ENCODE peak calls at places on chromosome 21, in nine cellular contexts. T is T-helper 9 cell; P is aorta; V is activated naive CD8-positive, alpha-beta T cell treated with anti-CD3 and anti-CD28 coated beads, Interleukin-2, amount 50 U/mL, for 24 hours; N is iris pigment epithelial cell; F is NCI-H2081; C is activated CD4-positive, alpha-beta T cell treated with anti-CD3 and anti-CD28 coated beads, Interleukin-2, amount 50 U/mL, for 1 hour; E is fibroblast of pulmonary artery; O is HCT116. I is an unnamed sample.

GRCh38 chr21:15293251-15293650 is 228.5 kb upstream of the NRIP1 start:
- DNase-seq in T (no peak), P (no peak), V (no peak), N (peak), F (no peak), C (no peak), E (peak), O (peak), I (no peak)

GRCh38 chr21:44834951-44835646 is 17.2 kb upstream of the SUMO3 start:
- DNase-seq in T (no peak), P (peak), V (no peak), N (no peak), F (no peak), C (no peak), E (no peak), O (no peak), I (no peak)

GRCh38 chr21:40783404-40783803 is 63.6 kb downstream of the DSCAM start:
- DNase-seq in T (no peak), P (no peak), V (no peak), N (no peak), F (no peak), C (no peak), E (no peak), O (no peak), I (no peak)

GRCh38 chr21:33754493-33754892 is 112.2 kb downstream of the ITSN1 start:
- DNase-seq in T (no peak), P (no peak), V (no peak), N (no peak), F (no peak), C (no peak), E (no peak), O (no peak), I (no peak)

GRCh38 chr21:43794311-43794710 is 4.9 kb downstream of the RRP1 start:
- DNase-seq in T (no peak), P (no peak), V (no peak), N (no peak), F (no peak), C (no peak), E (no peak), O (no peak), I (no peak)

GRCh38 chr21:17925900-17926299 is 106.7 kb upstream of the C21orf91 start:
- DNase-seq in T (no peak), P (no peak), V (no peak), N (peak), F (no peak), C (no peak), E (peak), O (no peak), I (no peak)

GRCh38 chr21:28252923-28253322 is 739.8 kb downstream of the LTN1 start:
- DNase-seq in T (no peak), P (no peak), V (no peak), N (no peak), F (no peak), C (no peak), E (no peak), O (no peak), I (no peak)

GRCh38 chr21:26941436-26941835 is 25.5 kb downstream of the ADAMTS5 start:
- DNase-seq in T (no peak), P (no peak), V (no peak), N (peak), F (no peak), C (no peak), E (no peak), O (no peak), I (no peak)

GRCh38 chr21:40845621-40846020 is 1.3 kb downstream of the DSCAM start:
- DNase-seq in T (no peak), P (no peak), V (no peak), N (no peak), F (peak), C (no peak), E (no peak), O (no peak), I (no peak)

GRCh38 chr21:45102391-45102932 is 28.1 kb downstream of the ADARB1 start:
- DNase-seq in T (no peak), P (no peak), V (no peak), N (peak), F (no peak), C (no peak), E (peak), O (peak), I (no peak)

GRCh38 chr21:46183910-46184624 is at the start of gene SPATC1L:
- DNase-seq in T (no peak), P (peak), V (peak), N (peak), F (no peak), C (peak), E (peak), O (no peak), I (peak)

GRCh38 chr21:35428489-35428888 is 379.4 kb upstream of the RUNX1 start:
- DNase-seq in T (no peak), P (no peak), V (peak), N (peak), F (no peak), C (peak), E (peak), O (no peak), I (peak)

GRCh38 chr21:35521293-35521692 is 472.2 kb upstream of the RUNX1 start:
- DNase-seq in T (no peak), P (no peak), V (no peak), N (no peak), F (no peak), C (no peak), E (no peak), O (no peak), I (peak)

GRCh38 chr21:36218691-36219090 is 62.1 kb downstream of the DOP1B start:
- DNase-seq in T (no peak), P (peak), V (no peak), N (no peak), F (no peak), C (no peak), E (no peak), O (no peak), I (no peak)

GRCh38 chr21:29673096-29673610 is 266.6 kb downstream of the GRIK1 start:
- DNase-seq in T (no peak), P (no peak), V (no peak), N (no peak), F (no peak), C (no peak), E (no peak), O (no peak), I (no peak)

GRCh38 chr21:40143822-40144525 is 276.7 kb downstream of the PCP4 start:
- DNase-seq in T (peak), P (peak), V (peak), N (peak), F (peak), C (peak), E (peak), O (peak), I (peak)

GRCh38 chr21:17200250-17200649 is 312.6 kb upstream of the CXADR start:
- DNase-seq in T (no peak), P (no peak), V (no peak), N (no peak), F (no peak), C (no peak), E (no peak), O (no peak), I (no peak)

GRCh38 chr21:39348040-39348354 is 891 bp downstream of the HMGN1 start:
- DNase-seq in T (no peak), P (no peak), V (no peak), N (no peak), F (no peak), C (no peak), E (no peak), O (no peak), I (no peak)

GRCh38 chr21:46391773-46392172 is 66.9 kb upstream of the DIP2A start:
- DNase-seq in T (no peak), P (no peak), V (no peak), N (no peak), F (no peak), C (no peak), E (no peak), O (no peak), I (no peak)

GRCh38 chr21:15809818-15810217 is 80.0 kb downstream of the USP25 start:
- DNase-seq in T (no peak), P (no peak), V (no peak), N (peak), F (no peak), C (no peak), E (peak), O (no peak), I (no peak)

GRCh38 chr21:45405271-45405818 is 380 bp downstream of the COL18A1 start:
- DNase-seq in T (no peak), P (peak), V (no peak), N (peak), F (no peak), C (no peak), E (peak), O (no peak), I (no peak)

GRCh38 chr21:20451051-20451450 is 547.2 kb upstream of the NCAM2 start:
- DNase-seq in T (no peak), P (no peak), V (no peak), N (no peak), F (no peak), C (no peak), E (no peak), O (no peak), I (no peak)

GRCh38 chr21:25039461-25040380 is 567.6 kb downstream of the MRPL39 start:
- DNase-seq in T (no peak), P (no peak), V (no peak), N (no peak), F (peak), C (no peak), E (no peak), O (no peak), I (no peak)

GRCh38 chr21:26469789-26470188 is 103.3 kb downstream of the CYYR1 start:
- DNase-seq in T (no peak), P (no peak), V (no peak), N (peak), F (no peak), C (no peak), E (peak), O (no peak), I (no peak)

GRCh38 chr21:23247334-23247733 is 2249.1 kb downstream of the NCAM2 start:
- DNase-seq in T (no peak), P (no peak), V (no peak), N (no peak), F (no peak), C (no peak), E (peak), O (no peak), I (no peak)

GRCh38 chr21:30446969-30447368 is 6.9 kb downstream of the KRTAP15-1 start:
- DNase-seq in T (no peak), P (no peak), V (no peak), N (no peak), F (no peak), C (no peak), E (no peak), O (no peak), I (no peak)

GRCh38 chr21:36923270-36923669 is 43.2 kb downstream of the HLCS start:
- DNase-seq in T (no peak), P (no peak), V (no peak), N (no peak), F (no peak), C (no peak), E (no peak), O (no peak), I (no peak)

GRCh38 chr21:41133896-41134522 is 34.0 kb upstream of the BACE2 start:
- DNase-seq in T (no peak), P (no peak), V (no peak), N (peak), F (peak), C (no peak), E (peak), O (peak), I (no peak)

GRCh38 chr21:33858672-33859372 is 56.8 kb downstream of the ATP5PO start:
- DNase-seq in T (no peak), P (peak), V (no peak), N (no peak), F (no peak), C (no peak), E (no peak), O (no peak), I (no peak)

I was measured in WTC11.